ENCODE peak calls at places on chromosomes 1 and 21, in four cellular contexts. N, U, W and E are unnamed samples.

GRCh38 chr1:220876511-220877347 is 2.5 kb upstream of the HLX start:
- DNase-seq in N (no peak), U (no peak), W (no peak), E (no peak)

GRCh38 chr1:93304716-93305138 is 41.0 kb upstream of the DR1 start:
- DNase-seq in N (peak), U (peak), W (peak), E (peak)

GRCh38 chr21:16420086-16420724 is 690.4 kb downstream of the USP25 start:
- DNase-seq in N (no peak), W (no peak), U (peak), E (peak)

GRCh38 chr1:93344886-93345632 is 648 bp upstream of the DR1 start:
- DNase-seq in W (no peak), N (no peak), U (peak), E (no peak)

GRCh38 chr1:205169248-205169647 is 42.3 kb downstream of the DSTYK start:
- DNase-seq in W (no peak), U (no peak), N (no peak), E (no peak)

GRCh38 chr1:68819190-68819829 is 322.4 kb upstream of the DEPDC1 start:
- DNase-seq in N (no peak), U (no peak), W (no peak), E (peak)

GRCh38 chr1:113978863-113979702 is at the start of gene OLFML3:
- DNase-seq in U (peak), W (peak), N (peak), E (peak)

GRCh38 chr1:211928222-211928856 is 97.8 kb upstream of the LPGAT1 start:
- DNase-seq in W (no peak), U (peak), N (peak), E (no peak)

GRCh38 chr1:183719976-183720497 is 66.9 kb upstream of the APOBEC4 start:
- DNase-seq in N (no peak), W (no peak), U (no peak), E (no peak)

GRCh38 chr1:90925928-90926869 is 95.6 kb downstream of the ZNF644 start:
- DNase-seq in N (no peak), U (peak), W (no peak), E (peak)

GRCh38 chr1:89894210-89894668 is 73.4 kb downstream of the LRRC8D start:
- DNase-seq in W (no peak), N (no peak), U (no peak), E (no peak)

GRCh38 chr1:18766328-18766727 is 93.1 kb downstream of the TAS1R2 start:
- DNase-seq in N (no peak), W (no peak), U (no peak), E (no peak)

GRCh38 chr1:211654838-211655787 is 20.3 kb downstream of the NEK2 start:
- DNase-seq in U (peak), N (peak), W (no peak), E (peak)

GRCh38 chr1:83583351-83584014 is 415.4 kb downstream of the TTLL7 start:
- DNase-seq in U (no peak), W (no peak), N (no peak), E (no peak)

GRCh38 chr1:98975113-98975512 is 29.5 kb downstream of the PLPPR5 start:
- DNase-seq in N (no peak), W (no peak), U (peak), E (no peak)

DNA sequence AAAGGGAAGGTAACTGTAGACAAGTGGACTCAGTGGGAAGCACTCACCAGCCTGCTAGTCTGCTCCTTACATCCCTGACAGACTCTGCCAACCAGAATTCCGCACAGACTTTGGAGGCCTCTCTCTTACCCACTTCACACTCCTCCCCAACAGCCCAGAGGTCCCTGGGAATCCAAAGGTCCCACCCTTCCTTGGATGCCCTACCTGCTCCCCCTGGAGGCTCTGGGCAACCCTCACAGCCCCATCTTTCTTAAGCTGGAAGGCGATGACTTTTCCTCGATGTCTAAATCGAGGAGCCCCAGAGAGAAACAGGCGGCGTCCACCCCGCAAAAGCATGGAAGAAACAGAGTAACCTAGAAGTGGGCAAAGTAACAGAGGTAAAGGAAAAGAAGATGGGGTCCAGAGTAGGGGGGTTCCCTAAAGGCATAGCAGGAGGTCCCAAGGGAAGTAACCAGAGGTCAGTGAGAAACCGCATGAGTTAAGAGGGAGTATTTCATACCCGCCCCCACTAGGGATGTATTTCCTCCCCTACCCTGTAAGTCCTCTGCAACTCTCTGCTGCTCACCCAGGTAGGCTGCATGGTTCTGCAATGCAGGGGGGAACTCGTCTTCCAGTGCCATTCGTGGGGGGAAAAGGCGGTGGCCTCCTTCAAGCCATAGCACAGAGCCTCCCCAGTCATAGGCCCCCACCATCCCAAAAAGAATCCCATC is 8.4 kb downstream of the ITGA10 start:
- DNase-seq in N (no peak), W (no peak), U (no peak), E (no peak)
- TF ChIP-seq FOXK2 in N (no peak), W (no peak), U (no peak), E (no peak)

DNA sequence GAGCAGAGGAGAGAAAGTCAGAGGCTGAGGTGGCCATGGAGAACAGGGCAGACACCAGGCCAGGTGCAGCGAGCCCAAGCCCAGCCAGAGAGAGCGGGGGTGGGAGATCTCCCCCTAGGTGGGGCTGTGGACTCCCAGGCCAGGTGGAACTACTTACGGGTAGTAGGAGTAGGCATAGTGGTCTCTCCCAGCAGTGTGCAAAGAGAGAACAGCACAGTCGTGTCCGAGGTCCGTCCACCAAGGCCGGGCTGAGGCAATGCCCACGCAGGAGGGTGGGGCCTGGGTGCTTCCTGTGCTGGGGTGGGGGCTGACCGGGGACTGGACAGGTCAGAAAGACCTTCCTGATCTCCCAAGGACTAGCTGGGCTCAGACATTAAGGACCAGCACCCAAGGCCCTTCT is 263.7 kb downstream of the PTPRU start:
- DNase-seq in N (no peak), W (no peak), U (no peak), E (no peak)
- TF ChIP-seq BHLHE40 in N (no peak), W (no peak), U (no peak), E (no peak)

GRCh38 chr1:107936498-107937481 is 28.2 kb downstream of the VAV3 start:
- DNase-seq in W (no peak), N (no peak), U (no peak), E (peak)

GRCh38 chr1:107930292-107930691 is 34.7 kb downstream of the VAV3 start:
- DNase-seq in U (no peak), W (no peak), N (no peak), E (no peak)

GRCh38 chr1:107935396-107936064 is 29.4 kb downstream of the VAV3 start:
- DNase-seq in U (no peak), N (no peak), W (peak), E (no peak)

GRCh38 chr1:107933736-107934135 is 31.2 kb downstream of the VAV3 start:
- DNase-seq in U (no peak), N (no peak), W (no peak), E (no peak)

GRCh38 chr1:107934573-107934972 is 30.4 kb downstream of the VAV3 start:
- DNase-seq in W (peak), U (no peak), N (no peak), E (no peak)
- TF ChIP-seq SP1 in W (no peak), U (no peak), N (no peak), E (no peak)

GRCh38 chr1:54487571-54488050 is 60.4 kb upstream of the ACOT11 start:
- DNase-seq in W (no peak), N (no peak), U (no peak), E (no peak)

GRCh38 chr1:54489627-54490240 is 58.3 kb upstream of the ACOT11 start:
- DNase-seq in U (no peak), N (no peak), W (no peak), E (no peak)

GRCh38 chr1:54488065-54488750 is 59.8 kb upstream of the ACOT11 start:
- DNase-seq in W (no peak), U (peak), N (peak), E (peak)

GRCh38 chr1:54488831-54489626 is 59.0 kb upstream of the ACOT11 start:
- DNase-seq in N (peak), U (peak), W (no peak), E (peak)

DNA sequence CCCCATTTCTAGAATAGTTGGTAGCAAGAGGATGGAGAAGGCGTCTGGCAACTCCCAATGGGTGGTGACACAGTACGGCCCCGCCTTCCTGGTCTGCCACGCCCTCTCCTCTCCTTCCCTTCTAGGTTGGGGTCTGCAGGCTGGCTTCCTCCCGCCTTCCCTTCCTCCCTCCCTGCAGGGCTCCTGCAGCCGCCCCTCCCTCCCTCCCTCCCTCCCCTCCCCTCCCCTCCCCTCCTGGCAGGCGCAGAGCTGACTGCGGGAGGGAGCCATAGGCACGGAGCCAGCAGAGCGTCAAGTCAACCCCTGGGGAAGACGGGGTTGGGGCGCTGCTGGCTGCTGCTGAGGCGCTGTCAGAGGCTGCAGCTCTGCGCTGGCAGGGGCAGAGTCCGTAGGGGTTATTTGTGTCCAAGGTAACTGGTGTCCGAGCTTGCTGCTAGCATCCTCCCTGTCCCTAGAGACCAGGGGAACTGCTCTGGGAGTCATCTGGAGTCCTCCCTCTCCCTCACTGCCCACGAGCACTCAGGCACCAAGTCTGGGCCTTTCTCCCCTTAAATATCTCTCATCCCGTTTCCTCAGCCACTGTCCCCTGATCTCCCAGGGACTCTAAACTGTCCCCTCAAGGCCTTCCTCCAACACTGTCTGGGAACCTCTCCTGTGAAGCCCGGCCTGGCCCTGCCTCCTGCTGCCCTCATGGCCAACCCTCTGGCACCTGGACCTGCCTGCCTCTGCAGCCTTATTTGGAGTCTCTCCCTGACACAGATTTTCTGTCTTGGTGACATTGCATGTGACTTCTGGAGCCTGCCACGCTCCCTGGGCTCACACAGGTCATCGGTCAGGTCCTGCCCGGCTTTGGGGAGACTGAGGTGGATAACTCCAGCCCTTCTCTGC is 57.4 kb upstream of the ACOT11 start:
- DNase-seq in W (no peak), U (no peak), N (peak), E (no peak)
- TF ChIP-seq FOXK2 in W (no peak), U (no peak), N (no peak), E (no peak)

GRCh38 chr1:234125283-234125682 is 220.8 kb downstream of the SLC35F3 start:
- DNase-seq in N (peak), U (peak), W (no peak), E (peak)
- TF ChIP-seq BHLHE40 in N (peak), U (peak), W (no peak), E (no peak)

GRCh38 chr1:17633654-17634053 is 94.2 kb downstream of the ARHGEF10L start:
- DNase-seq in U (no peak), W (no peak), N (peak), E (no peak)
- TF ChIP-seq SP1 in U (no peak), W (no peak), N (no peak), E (no peak)

GRCh38 chr1:58067082-58067481 is 479.4 kb downstream of the OMA1 start:
- DNase-seq in U (no peak), W (no peak), N (no peak), E (no peak)
- TF ChIP-seq FOXK2 in U (no peak), W (no peak), N (no peak), E (no peak)

DNA sequence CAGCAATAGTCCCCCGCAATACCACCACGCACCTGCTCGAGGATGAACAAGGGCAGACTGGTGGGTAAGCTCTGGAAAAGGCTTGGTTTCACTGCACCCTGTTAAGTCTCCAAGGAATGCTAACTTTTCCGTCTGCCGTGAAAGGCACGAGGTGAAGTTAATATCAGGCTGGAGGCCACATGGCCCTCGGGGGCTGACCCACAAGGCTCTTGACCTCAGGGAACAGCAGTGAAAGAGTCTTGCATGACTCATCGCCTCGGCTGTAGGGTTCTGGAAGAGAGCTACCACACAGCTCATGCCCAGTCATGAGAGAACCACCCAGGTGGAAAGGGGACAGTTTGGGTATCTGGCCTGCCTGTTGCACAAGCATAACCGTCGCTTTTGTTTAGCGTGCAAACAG is 24.7 kb downstream of the SCCPDH start:
- DNase-seq in N (no peak), W (no peak), U (no peak), E (no peak)
- TF ChIP-seq BHLHE40 in N (no peak), W (no peak), U (no peak), E (no peak)